ENCODE peak calls at places on chromosomes 11 and 22, in nine cellular contexts. D is A673; Z is H9; Y is RWPE2; R is PC-3; K is hepatocyte; F is CD4-positive, alpha-beta memory T cell; L is DND-41; N is lung. A is an unnamed sample. For H3K4me1, the result is how much of the 10 kb centered on the place peaks cover.

GRCh38 chr11:5611627-5612026 is 13.2 kb upstream of the TRIM34 start:
- DNase-seq in N (no peak), K (no peak), Y (no peak), Z (no peak), D (no peak), L (no peak), R (peak), F (no peak), A (no peak)

GRCh38 chr22:37193629-37194191 is 5.7 kb upstream of the C1QTNF6 start:
- DNase-seq in F (peak), Y (peak), R (no peak), N (no peak), Z (no peak), L (no peak), D (peak), K (no peak), A (no peak)

GRCh38 chr11:34789196-34789834 is 126.9 kb downstream of the APIP start:
- DNase-seq in K (no peak), N (no peak), D (no peak), R (no peak), Y (no peak), F (no peak), Z (no peak), L (no peak), A (no peak)

GRCh38 chr22:22827187-22827948 is 60.2 kb upstream of the IGLL5 start:
- DNase-seq in Z (no peak), Y (no peak), D (no peak), K (no peak), L (no peak), R (no peak), N (no peak), F (no peak), A (no peak)

GRCh38 chr11:94928146-94928995 is 45.0 kb downstream of the CWC15 start:
- DNase-seq in F (no peak), K (no peak), Z (no peak), R (no peak), N (no peak), L (no peak), D (no peak), Y (no peak), A (no peak)

GRCh38 chr22:45604239-45604711 is 67.4 kb upstream of the ATXN10 start:
- DNase-seq in K (no peak), D (no peak), F (no peak), Y (no peak), L (no peak), Z (no peak), R (no peak), N (no peak), A (no peak)

GRCh38 chr11:131195801-131196517 is 174.5 kb upstream of the NTM start:
- DNase-seq in F (no peak), R (peak), L (no peak), K (peak), D (peak), N (peak), Y (no peak), Z (no peak), A (peak)

GRCh38 chr22:21445437-21446127 is 21.6 kb upstream of the TMEM191C start:
- DNase-seq in L (no peak), Z (peak), F (no peak), Y (peak), K (no peak), D (no peak), R (no peak), N (no peak), A (peak)

GRCh38 chr22:36323182-36323854 is 64.4 kb downstream of the MYH9 start:
- DNase-seq in Y (no peak), F (no peak), R (no peak), N (peak), Z (no peak), D (peak), K (no peak), L (no peak), A (no peak)

GRCh38 chr22:26905076-26905475 is 247.7 kb downstream of the MIAT start:
- DNase-seq in Z (no peak), K (no peak), Y (no peak), D (no peak), N (no peak), F (no peak), L (no peak), R (no peak), A (no peak)

GRCh38 chr22:36433318-36434231 is 45.8 kb upstream of the MYH9 start:
- DNase-seq in D (no peak), Y (no peak), Z (no peak), L (no peak), R (no peak), N (no peak), K (no peak), F (no peak), A (peak)

GRCh38 chr11:73384871-73385692 is 8.9 kb downstream of the RELT start:
- DNase-seq in Y (no peak), D (no peak), Z (no peak), L (peak), R (no peak), F (peak), N (peak), K (no peak), A (no peak)

GRCh38 chr11:6705905-6706535 is 22.9 kb upstream of the MRPL17 start:
- DNase-seq in K (peak), R (peak), L (peak), Y (no peak), D (peak), N (no peak), Z (peak), F (peak), A (peak)

GRCh38 chr22:39343259-39344045 is 6.3 kb upstream of the SYNGR1 start:
- DNase-seq in Y (no peak), R (peak), N (peak), L (peak), D (peak), K (peak), F (peak), Z (peak), A (peak)

GRCh38 chr11:106386519-106386918 is 309.1 kb downstream of the AASDHPPT start:
- DNase-seq in Y (no peak), K (no peak), N (no peak), R (no peak), L (no peak), Z (no peak), F (no peak), D (no peak), A (no peak)

GRCh38 chr22:25518000-25518663 is 46.3 kb upstream of the GRK3 start:
- DNase-seq in Y (no peak), N (no peak), F (no peak), L (no peak), R (no peak), K (no peak), Z (no peak), D (no peak), A (no peak)

GRCh38 chr22:17205432-17205831 is 13.8 kb downstream of the ADA2 start:
- DNase-seq in N (no peak), D (peak), Y (no peak), Z (no peak), F (no peak), L (no peak), K (no peak), R (no peak), A (peak)

GRCh38 chr11:66068923-66069714 is 953 bp upstream of the PACS1 start:
- DNase-seq in Z (no peak), L (no peak), D (peak), Y (no peak), N (no peak), K (peak), F (peak), R (peak), A (peak)

GRCh38 chr22:20319041-20319744 is 667 bp downstream of the DGCR6L start:
- DNase-seq in R (no peak), Y (no peak), D (peak), F (no peak), N (peak), Z (peak), L (no peak), K (no peak), A (no peak)

GRCh38 chr22:32396255-32396654 is 15.8 kb downstream of the RTCB start:
- DNase-seq in Z (no peak), L (no peak), K (no peak), N (no peak), D (no peak), F (no peak), R (no peak), Y (no peak), A (no peak)

GRCh38 chr11:110434952-110435779 is 5.4 kb downstream of the FDX1 start:
- DNase-seq in Z (no peak), L (no peak), F (peak), Y (no peak), D (no peak), K (no peak), N (no peak), R (peak), A (no peak)

GRCh38 chr11:10862446-10862845 is 4.6 kb upstream of the ZBED5 start:
- DNase-seq in R (no peak), K (no peak), N (no peak), Y (no peak), F (no peak), L (no peak), D (no peak), Z (no peak), A (no peak)

GRCh38 chr11:132855516-132855915 is 676.8 kb downstream of the OPCML start:
- DNase-seq in D (no peak), Y (no peak), K (no peak), R (no peak), F (no peak), N (no peak), L (no peak), Z (no peak), A (no peak)

GRCh38 chr11:12163181-12163841 is 52.9 kb downstream of the MICAL2 start:
- DNase-seq in R (peak), F (no peak), L (no peak), Z (no peak), N (no peak), D (no peak), K (peak), Y (no peak), A (peak)

GRCh38 chr11:47127213-47127612 is 49.5 kb downstream of the ARFGAP2 start:
- DNase-seq in R (no peak), D (no peak), F (no peak), Y (no peak), N (no peak), K (no peak), Z (no peak), L (no peak), A (no peak)

GRCh38 chr11:12674571-12674935 is 332 bp downstream of the TEAD1 start:
- DNase-seq in N (no peak), Z (no peak), F (no peak), Y (no peak), R (no peak), K (no peak), L (no peak), D (no peak), A (no peak)

GRCh38 chr11:125625594-125626380 is 824 bp downstream of the CHEK1 start:
- DNase-seq in R (peak), L (peak), N (peak), Y (peak), D (peak), K (peak), Z (peak), F (peak), A (peak)

GRCh38 chr11:2827256-2827655 is 58.3 kb downstream of the CDKN1C start:
- DNase-seq in L (no peak), Y (no peak), D (no peak), R (no peak), K (no peak), Z (no peak), N (no peak), F (no peak), A (no peak)

GRCh38 chr22:30290679-30291333 is 1.5 kb upstream of the CASTOR1 start:
- DNase-seq in D (peak), Z (no peak), R (peak), Y (no peak), K (peak), L (peak), F (no peak), N (peak), A (peak)

DNA sequence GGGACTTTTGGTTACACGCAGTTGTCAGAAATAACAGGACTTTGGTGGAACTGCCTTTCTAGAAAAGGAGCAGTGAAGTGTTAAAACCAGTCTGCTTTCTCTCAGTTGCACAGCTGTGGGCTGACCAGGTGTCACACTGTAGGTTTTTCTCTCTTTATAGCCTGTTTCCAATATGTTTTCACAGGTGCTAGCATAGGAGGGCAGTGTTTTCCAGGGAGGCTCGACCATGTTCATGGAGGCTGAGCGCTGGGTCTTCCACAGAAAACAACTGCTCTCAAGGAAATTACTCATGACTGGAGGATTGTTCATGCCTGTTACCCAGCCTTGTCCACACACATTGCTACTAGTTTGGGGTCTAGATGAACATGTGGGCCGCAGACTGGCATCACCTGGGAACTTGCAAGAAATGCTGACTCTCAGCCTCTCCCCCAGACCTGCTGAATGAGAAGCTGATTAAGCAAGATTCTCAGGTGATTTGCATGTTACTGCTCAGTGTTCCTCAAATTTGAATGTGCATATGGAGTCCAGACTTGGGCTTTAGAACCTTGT is 157.7 kb downstream of the MAML2 start:
- DNase-seq in L (no peak), D (no peak), Y (no peak), R (no peak), K (no peak), Z (no peak), F (no peak), N (no peak), A (no peak)
- H3K4me1 ChIP-seq in L (under half), D (under half), Y (under half), R (under half), K (under half), Z (under half), F (under half), N (under half), A (under half)

GRCh38 chr11:27392715-27393114 is 29.7 kb upstream of the CCDC34 start:
- DNase-seq in F (no peak), D (peak), Y (no peak), K (peak), Z (no peak), N (no peak), L (no peak), R (peak), A (no peak)
- H3K27ac ChIP-seq in F (no peak), D (no peak), Y (peak), K (peak), Z (no peak), N (no peak), L (no peak), R (peak), A (no peak)

DNA sequence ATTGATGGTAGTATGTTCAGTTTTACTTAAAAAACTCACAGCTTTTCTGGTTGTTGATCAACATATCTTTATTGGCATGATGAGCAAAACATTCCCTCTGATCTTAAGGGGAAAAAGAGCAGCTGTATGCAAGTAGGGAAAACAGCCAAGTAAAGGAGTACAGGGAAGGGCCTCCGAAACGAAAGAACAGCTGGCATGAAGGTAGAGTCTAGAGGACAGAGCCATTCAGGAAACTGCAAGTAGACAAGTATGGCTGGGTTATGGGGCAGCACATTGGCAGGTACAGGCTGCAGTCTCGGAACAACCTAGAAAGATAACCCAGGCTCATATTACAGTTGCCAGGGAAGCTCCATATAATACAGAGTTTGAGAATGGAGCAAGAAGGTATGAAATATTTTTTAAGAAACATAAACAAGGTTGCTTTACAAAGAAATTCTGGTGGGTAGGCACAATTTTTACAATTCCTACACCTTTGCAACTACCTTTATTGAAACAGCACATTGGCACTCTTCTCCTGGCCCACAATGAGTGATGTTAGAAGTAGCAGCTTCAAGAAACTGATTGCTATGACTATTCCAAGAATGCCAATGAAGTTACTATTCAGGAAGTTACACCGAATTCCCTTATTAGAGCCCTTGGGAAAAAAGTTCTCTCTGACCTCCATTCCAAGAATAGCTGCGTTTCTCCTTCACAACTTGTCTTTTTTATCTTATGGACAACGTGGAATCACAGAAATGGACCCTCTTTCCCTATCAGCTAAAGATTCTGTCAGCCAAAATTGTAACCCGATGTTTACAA is 45.2 kb downstream of the LGR4 start:
- DNase-seq in N (no peak), D (no peak), Y (no peak), L (no peak), Z (no peak), R (no peak), F (no peak), K (no peak), A (peak)
- H3K4me1 ChIP-seq in N (under half), D (under half), Y (under half), L (under half), Z (under half), R (under half), F (under half), K (under half), A (under half)

GRCh38 chr11:122439911-122440782 is 215.4 kb upstream of the UBASH3B start:
- DNase-seq in Z (peak), R (no peak), N (no peak), F (no peak), Y (no peak), D (peak), K (peak), L (no peak), A (peak)
- H3K27ac ChIP-seq in Z (no peak), R (no peak), N (peak), F (no peak), Y (no peak), D (peak), K (peak), L (no peak), A (no peak)

GRCh38 chr22:46736705-46737104 is 1.3 kb downstream of the CERK start:
- DNase-seq in L (no peak), K (no peak), Z (no peak), F (no peak), R (no peak), D (no peak), N (no peak), Y (no peak), A (no peak)

GRCh38 chr22:46732513-46732912 is 5.5 kb downstream of the CERK start:
- DNase-seq in Y (no peak), L (no peak), N (no peak), D (no peak), Z (no peak), K (no peak), R (no peak), F (no peak), A (no peak)

GRCh38 chr22:46735747-46736608 is 2.1 kb downstream of the CERK start:
- DNase-seq in R (no peak), F (no peak), N (no peak), L (no peak), Y (no peak), D (no peak), Z (peak), K (peak), A (no peak)

GRCh38 chr22:46737105-46737975 is 712 bp downstream of the CERK start:
- DNase-seq in Y (no peak), D (peak), N (no peak), K (peak), L (peak), F (peak), R (peak), Z (peak), A (peak)

GRCh38 chr22:46734830-46735453 is 3.1 kb downstream of the CERK start:
- DNase-seq in Z (no peak), D (no peak), R (no peak), Y (no peak), N (peak), K (peak), F (peak), L (peak), A (no peak)
- H3K4me1 ChIP-seq in Z (under half), D (under half), R (under half), Y (under half), N (under half), K (half or more), F (half or more), L (under half), A (under half)

GRCh38 chr11:103618532-103618931 is 417.9 kb upstream of the DDI1 start:
- DNase-seq in Z (no peak), R (no peak), N (no peak), D (no peak), Y (no peak), F (no peak), L (no peak), K (no peak), A (no peak)
- H3K27ac ChIP-seq in Z (no peak), R (no peak), N (no peak), D (no peak), Y (no peak), F (no peak), L (no peak), K (no peak), A (no peak)

GRCh38 chr22:42281284-42281683 is 10.8 kb upstream of the TCF20 start:
- DNase-seq in D (no peak), Z (peak), N (no peak), R (no peak), Y (peak), L (no peak), F (no peak), K (no peak), A (no peak)
- H3K4me1 ChIP-seq in D (under half), Z (under half), N (under half), R (under half), Y (under half), L (under half), F (under half), K (under half), A (under half)

A was measured in SJCRH30.